ENCODE peak calls at places on chromosomes 1 and 21, in seven cellular contexts. Y, K, A, U, M, T and H are unnamed samples.

GRCh38 chr1:26289158-26290059 is 9.5 kb downstream of the SH3BGRL3 start:
- DNase-seq in Y (no peak), K (no peak), A (no peak), U (no peak), M (no peak), T (no peak), H (no peak)

GRCh38 chr1:243250102-243250501 is 5.0 kb downstream of the CEP170 start:
- DNase-seq in Y (no peak), K (no peak), A (no peak), U (no peak), M (no peak), T (no peak), H (no peak)

GRCh38 chr21:41750051-41750450 is 16.8 kb downstream of the RIPK4 start:
- DNase-seq in Y (no peak), K (no peak), A (no peak), U (no peak), M (no peak), T (no peak), H (no peak)

GRCh38 chr21:25895565-25896205 is 160.9 kb downstream of the GABPA start:
- DNase-seq in Y (no peak), K (peak), A (no peak), U (no peak), M (peak), T (no peak), H (no peak)

GRCh38 chr1:160330119-160330518 is 12.9 kb downstream of the COPA start:
- DNase-seq in Y (no peak), K (no peak), A (no peak), U (no peak), M (no peak), T (no peak), H (no peak)

GRCh38 chr21:21232320-21232719 is 234.1 kb downstream of the NCAM2 start:
- DNase-seq in Y (no peak), K (no peak), A (no peak), U (no peak), M (peak), T (no peak), H (peak)

GRCh38 chr1:7516341-7516740 is 254.8 kb upstream of the VAMP3 start:
- DNase-seq in Y (no peak), K (no peak), A (peak), U (no peak), M (peak), T (no peak), H (peak)

GRCh38 chr1:88878731-88879130 is 12.6 kb downstream of the GTF2B start:
- DNase-seq in Y (no peak), K (no peak), A (no peak), U (no peak), M (no peak), T (no peak), H (no peak)

GRCh38 chr1:203690730-203691129 is 64.1 kb downstream of the ATP2B4 start:
- DNase-seq in Y (no peak), K (no peak), A (no peak), U (no peak), M (no peak), T (no peak), H (no peak)

GRCh38 chr1:5637171-5637570 is 355.1 kb downstream of the NPHP4 start:
- DNase-seq in Y (no peak), K (no peak), A (peak), U (no peak), M (peak), T (no peak), H (peak)

GRCh38 chr1:180544050-180544449 is 14.7 kb upstream of the OVAAL start:
- DNase-seq in Y (no peak), K (no peak), A (no peak), U (no peak), M (no peak), T (no peak), H (no peak)

GRCh38 chr1:209367031-209367813 is 216.3 kb upstream of the CAMK1G start:
- DNase-seq in Y (no peak), K (no peak), A (no peak), U (no peak), M (no peak), T (no peak), H (no peak)

GRCh38 chr1:31799895-31800676 is 15.7 kb downstream of the SPOCD1 start:
- DNase-seq in Y (no peak), K (no peak), A (no peak), U (no peak), M (no peak), T (no peak), H (no peak)

GRCh38 chr21:29175408-29176147 is 45.1 kb downstream of the MAP3K7CL start:
- DNase-seq in Y (no peak), K (no peak), A (no peak), U (peak), M (no peak), T (no peak), H (no peak)

GRCh38 chr1:87279966-87280535 is 48.6 kb upstream of the LMO4 start:
- DNase-seq in Y (no peak), K (no peak), A (peak), U (no peak), M (no peak), T (no peak), H (peak)

GRCh38 chr1:14672030-14672429 is 73.5 kb downstream of the KAZN start:
- DNase-seq in Y (no peak), K (no peak), A (no peak), U (no peak), M (no peak), T (peak), H (no peak)

GRCh38 chr1:227356582-227357228 is 38.4 kb upstream of the CDC42BPA start:
- DNase-seq in Y (peak), K (peak), A (peak), U (peak), M (no peak), T (no peak), H (peak)

GRCh38 chr1:235326719-235327558 is 1.0 kb downstream of the ARID4B start:
- DNase-seq in Y (peak), K (peak), A (no peak), U (peak), M (peak), T (peak), H (peak)

GRCh38 chr1:222889445-222889844 is 74.6 kb downstream of the DISP1 start:
- DNase-seq in Y (no peak), K (no peak), A (no peak), U (no peak), M (peak), T (no peak), H (peak)

GRCh38 chr1:28830814-28831213 is 18.8 kb downstream of the OPRD1 start:
- DNase-seq in Y (no peak), K (no peak), A (no peak), U (no peak), M (peak), T (no peak), H (no peak)

GRCh38 chr1:220123889-220124288 is 30.0 kb downstream of the IARS2 start:
- DNase-seq in Y (no peak), K (peak), A (peak), U (peak), M (peak), T (no peak), H (no peak)

GRCh38 chr1:198363752-198364151 is 176.7 kb downstream of the ATP6V1G3 start:
- DNase-seq in Y (no peak), K (no peak), A (no peak), U (no peak), M (no peak), T (no peak), H (no peak)

GRCh38 chr21:31446206-31446900 is 102.3 kb upstream of the TIAM1 start:
- DNase-seq in Y (no peak), K (no peak), A (no peak), U (no peak), M (no peak), T (no peak), H (no peak)

GRCh38 chr1:238664139-238664538 is 722.2 kb upstream of the CHRM3 start:
- DNase-seq in Y (no peak), K (no peak), A (no peak), U (no peak), M (no peak), T (no peak), H (no peak)

GRCh38 chr1:170670751-170671628 is 7.1 kb downstream of the PRRX1 start:
- DNase-seq in Y (peak), K (peak), A (no peak), U (no peak), M (peak), T (no peak), H (no peak)

GRCh38 chr1:165905853-165906252 is 78.4 kb downstream of the UCK2 start:
- DNase-seq in Y (no peak), K (no peak), A (no peak), U (no peak), M (no peak), T (no peak), H (no peak)
- TF ChIP-seq JUND in Y (no peak), K (no peak), A (no peak), U (no peak), M (no peak), T (no peak), H (no peak)

GRCh38 chr1:175504875-175505555 is 238.4 kb downstream of the TNR start:
- DNase-seq in Y (no peak), K (no peak), A (no peak), U (no peak), M (no peak), T (no peak), H (no peak)
- TF ChIP-seq JUND in Y (no peak), K (no peak), A (no peak), U (no peak), M (no peak), T (no peak), H (no peak)

DNA sequence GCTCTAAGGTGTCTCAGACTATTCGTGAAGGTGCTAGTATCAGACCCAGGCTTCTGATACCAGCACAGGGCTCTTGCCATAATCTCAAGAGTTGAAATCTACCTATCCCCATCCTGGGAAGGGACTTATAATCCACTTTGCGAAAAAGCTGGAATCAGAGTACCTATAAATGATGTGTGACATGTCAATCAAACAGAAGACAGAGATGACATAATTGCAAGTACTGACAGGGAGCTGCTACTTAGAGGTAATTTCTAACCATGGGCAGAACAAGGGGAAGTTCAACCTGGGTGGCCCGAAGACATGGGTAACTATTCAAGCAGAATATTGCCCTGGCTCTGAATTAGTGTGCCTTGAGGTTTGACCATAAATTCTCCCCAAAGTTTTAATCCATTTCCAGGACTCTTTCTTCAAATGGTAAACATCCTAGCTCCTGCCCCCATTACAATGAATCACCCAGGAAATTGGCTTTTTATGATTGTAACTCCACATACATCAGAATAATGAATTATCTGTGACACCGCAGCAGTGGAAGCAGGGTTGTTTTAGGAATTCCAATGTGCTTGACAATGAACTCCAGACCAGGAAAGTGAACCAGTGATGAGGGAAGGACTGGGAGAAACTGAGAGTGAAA is 37.2 kb downstream of the KANK4 start:
- DNase-seq in Y (no peak), K (no peak), A (no peak), U (no peak), M (no peak), T (no peak), H (no peak)
- TF ChIP-seq JUND in Y (no peak), K (no peak), A (no peak), U (no peak), M (no peak), T (no peak), H (no peak)

GRCh38 chr1:65952692-65953091 is 160.0 kb downstream of the PDE4B start:
- DNase-seq in Y (no peak), K (no peak), A (no peak), U (no peak), M (no peak), T (no peak), H (no peak)
- TF ChIP-seq JUND in Y (no peak), K (peak), A (no peak), U (no peak), M (no peak), T (no peak), H (no peak)

GRCh38 chr1:1425753-1426495 is 4.8 kb upstream of the ANKRD65 start:
- DNase-seq in Y (peak), K (no peak), A (no peak), U (no peak), M (no peak), T (no peak), H (no peak)
- TF ChIP-seq JUND in Y (no peak), K (no peak), A (no peak), U (no peak), M (no peak), T (no peak), H (no peak)

DNA sequence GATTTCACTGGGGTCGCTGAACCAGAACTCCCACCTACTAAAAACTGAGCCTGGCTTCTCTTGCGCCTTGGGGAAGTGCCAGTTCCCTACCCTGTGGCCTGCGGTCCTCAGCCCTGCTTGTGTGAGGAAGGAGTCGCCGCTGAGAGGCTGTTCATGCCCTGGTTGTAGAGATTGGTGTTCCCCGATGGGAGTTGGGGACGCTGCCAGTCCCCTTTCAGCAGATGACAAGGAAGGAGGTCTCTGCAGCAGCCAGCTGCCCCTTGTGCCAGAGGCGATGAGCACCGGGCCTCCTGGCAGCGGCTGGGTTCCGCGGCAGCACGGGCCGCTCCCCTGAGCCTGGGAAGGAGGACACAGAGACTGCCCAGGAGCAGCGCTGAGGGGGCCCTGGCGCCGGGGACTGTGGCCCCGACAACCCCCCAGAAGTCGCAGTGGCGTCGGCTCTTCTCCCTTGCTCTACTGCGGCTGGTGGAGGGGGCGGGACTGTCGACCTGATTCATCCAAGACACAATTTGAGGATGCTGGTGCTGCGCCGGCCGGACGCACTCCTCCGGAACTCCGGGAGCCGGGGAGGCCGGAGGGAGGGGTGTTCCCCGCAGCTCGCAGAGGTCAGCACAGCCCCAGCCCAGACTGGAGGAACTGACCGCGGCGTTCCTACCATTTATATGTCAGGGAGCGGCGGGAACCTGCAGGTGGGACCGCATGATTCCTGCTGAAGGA is 12.0 kb upstream of the ADORA3 start:
- DNase-seq in Y (no peak), K (no peak), A (no peak), U (no peak), M (peak), T (no peak), H (no peak)
- TF ChIP-seq JUND in Y (no peak), K (no peak), A (no peak), U (no peak), M (no peak), T (no peak), H (no peak)

DNA sequence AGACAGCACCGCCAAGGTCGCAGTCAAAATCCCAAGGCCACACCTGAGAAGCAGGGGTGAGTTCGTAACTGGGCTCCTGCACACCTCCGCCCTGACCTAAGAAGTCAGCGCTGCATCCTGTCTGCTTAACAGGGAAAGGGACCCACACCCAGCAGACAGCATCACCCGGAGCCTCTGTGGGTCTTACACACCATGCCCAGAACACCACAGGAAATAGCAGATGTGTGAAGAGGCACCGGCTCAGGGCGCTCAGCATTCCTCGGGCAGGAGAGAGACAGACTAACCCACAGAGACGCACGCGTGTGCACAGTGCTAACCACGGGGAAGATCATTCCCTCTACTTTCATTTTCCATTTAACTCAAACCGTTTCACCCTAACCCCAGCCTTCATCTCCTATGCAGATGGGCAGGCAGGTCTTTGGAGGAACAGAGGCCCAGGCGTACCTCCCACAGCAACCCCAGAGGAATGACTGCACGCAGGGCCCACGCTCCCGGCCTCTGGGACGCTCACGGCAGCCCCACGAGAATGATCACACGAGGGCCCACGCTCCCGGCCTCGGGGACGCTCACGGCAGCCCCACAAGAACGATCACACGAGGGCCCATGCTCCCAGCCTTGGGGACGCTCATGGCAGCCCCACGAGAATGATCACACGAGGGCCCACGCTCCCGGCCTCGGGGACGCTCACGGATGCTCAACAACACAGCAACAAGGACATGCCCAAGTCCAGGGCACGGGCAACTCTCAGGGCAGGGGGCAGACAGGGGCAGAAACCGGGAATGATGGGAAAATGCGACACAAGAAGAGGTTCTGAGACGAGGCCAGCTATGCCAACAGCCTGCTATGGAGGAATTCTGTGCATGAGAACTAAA is 20.9 kb downstream of the POFUT2 start:
- DNase-seq in Y (no peak), K (no peak), A (no peak), U (no peak), M (no peak), T (no peak), H (no peak)
- TF ChIP-seq JUND in Y (no peak), K (no peak), A (no peak), U (no peak), M (no peak), T (no peak), H (no peak)

GRCh38 chr1:207578796-207579435 is 66.0 kb upstream of the CR1L start:
- DNase-seq in Y (no peak), K (no peak), A (no peak), U (no peak), M (no peak), T (no peak), H (no peak)
- TF ChIP-seq JUND in Y (no peak), K (no peak), A (no peak), U (no peak), M (no peak), T (no peak), H (no peak)